ENCODE peak calls at places on chromosomes 12 and 14, in five cellular contexts. One of them, this sample, is unnamed.

GRCh38 chr12:66149702-66150398 is 19.3 kb upstream of the LLPH start:
- DNase-seq in GM04504: no peak
- DNase-seq in stimulated activated CD4-positive, alpha-beta T cell treated with anti-CD3 and anti-CD28 coated beads, Interleukin-4, amount 100 ng/mL, for 24 hours: no peak
- DNase-seq in nucleus accumbens: no peak
- DNase-seq in naive thymus-derived CD8-positive, alpha-beta T cell: no peak
- DNase-seq in this sample: no peak

GRCh38 chr14:61466249-61466904 is 145.0 kb downstream of the PRKCH start:
- DNase-seq in stimulated activated CD4-positive, alpha-beta T cell treated with anti-CD3 and anti-CD28 coated beads, Interleukin-4, amount 100 ng/mL, for 24 hours: no peak
- DNase-seq in nucleus accumbens: no peak
- DNase-seq in naive thymus-derived CD8-positive, alpha-beta T cell: no peak
- DNase-seq in GM04504: peak; percentile 81
- DNase-seq in this sample: no peak

GRCh38 chr12:70691018-70691672 is 53.9 kb upstream of the PTPRB start:
- DNase-seq in GM04504: no peak
- DNase-seq in naive thymus-derived CD8-positive, alpha-beta T cell: no peak
- DNase-seq in stimulated activated CD4-positive, alpha-beta T cell treated with anti-CD3 and anti-CD28 coated beads, Interleukin-4, amount 100 ng/mL, for 24 hours: no peak
- DNase-seq in nucleus accumbens: no peak
- DNase-seq in this sample: no peak

GRCh38 chr12:75690556-75690955 is 179.1 kb upstream of the KRR1 start:
- DNase-seq in naive thymus-derived CD8-positive, alpha-beta T cell: no peak
- DNase-seq in stimulated activated CD4-positive, alpha-beta T cell treated with anti-CD3 and anti-CD28 coated beads, Interleukin-4, amount 100 ng/mL, for 24 hours: no peak
- DNase-seq in nucleus accumbens: no peak
- DNase-seq in GM04504: peak; percentile 94
- DNase-seq in this sample: no peak

GRCh38 chr12:117680311-117680710 is 288.5 kb downstream of the KSR2 start:
- DNase-seq in nucleus accumbens: no peak
- DNase-seq in GM04504: no peak
- DNase-seq in stimulated activated CD4-positive, alpha-beta T cell treated with anti-CD3 and anti-CD28 coated beads, Interleukin-4, amount 100 ng/mL, for 24 hours: no peak
- DNase-seq in naive thymus-derived CD8-positive, alpha-beta T cell: no peak
- DNase-seq in this sample: no peak

GRCh38 chr12:50986961-50987737 is 34.8 kb downstream of the HIGD1C start:
- DNase-seq in GM04504: peak; percentile 48
- DNase-seq in stimulated activated CD4-positive, alpha-beta T cell treated with anti-CD3 and anti-CD28 coated beads, Interleukin-4, amount 100 ng/mL, for 24 hours: peak; percentile 9
- DNase-seq in naive thymus-derived CD8-positive, alpha-beta T cell: peak; percentile 70
- DNase-seq in nucleus accumbens: peak; percentile 14
- DNase-seq in this sample: no peak

GRCh38 chr14:81193924-81194633 is 26.7 kb downstream of the GTF2A1 start:
- DNase-seq in nucleus accumbens: no peak
- DNase-seq in GM04504: no peak
- DNase-seq in stimulated activated CD4-positive, alpha-beta T cell treated with anti-CD3 and anti-CD28 coated beads, Interleukin-4, amount 100 ng/mL, for 24 hours: peak; percentile 16
- DNase-seq in naive thymus-derived CD8-positive, alpha-beta T cell: no peak
- DNase-seq in this sample: no peak

GRCh38 chr12:112559784-112560183 is 141.0 kb downstream of the PTPN11 start:
- DNase-seq in stimulated activated CD4-positive, alpha-beta T cell treated with anti-CD3 and anti-CD28 coated beads, Interleukin-4, amount 100 ng/mL, for 24 hours: no peak
- DNase-seq in naive thymus-derived CD8-positive, alpha-beta T cell: no peak
- DNase-seq in GM04504: no peak
- DNase-seq in nucleus accumbens: no peak
- DNase-seq in this sample: no peak